ENCODE peak calls at places on chromosomes 13 and 19, in eight cellular contexts. One of them, this sample, is unnamed.

GRCh38 chr19:48393559-48394330 is at the start of gene GRIN2D:
- DNase-seq in Ammon's horn: no peak
- DNase-seq in lower leg skin: no peak
- DNase-seq in AG09309: no peak
- DNase-seq in memory B cell: no peak
- DNase-seq in smooth muscle cell of the brain vasculature: no peak
- DNase-seq in AG20443: no peak
- DNase-seq in germinal center: no peak
- DNase-seq in this sample: no peak

GRCh38 chr19:2613507-2614295 is 88.8 kb downstream of the GNG7 start:
- DNase-seq in AG20443: peak
- DNase-seq in smooth muscle cell of the brain vasculature: no peak
- DNase-seq in Ammon's horn: no peak
- DNase-seq in AG09309: no peak
- DNase-seq in lower leg skin: no peak
- DNase-seq in memory B cell: no peak
- DNase-seq in germinal center: peak
- DNase-seq in this sample: peak

GRCh38 chr13:44425815-44426078 is 52.1 kb downstream of the SERP2 start:
- DNase-seq in germinal center: no peak
- DNase-seq in memory B cell: no peak
- DNase-seq in lower leg skin: peak
- DNase-seq in AG20443: no peak
- DNase-seq in smooth muscle cell of the brain vasculature: no peak
- DNase-seq in Ammon's horn: no peak
- DNase-seq in AG09309: no peak
- DNase-seq in this sample: no peak

GRCh38 chr13:42548731-42549554 is 25.0 kb upstream of the TNFSF11 start:
- DNase-seq in germinal center: no peak
- DNase-seq in lower leg skin: peak
- DNase-seq in AG09309: no peak
- DNase-seq in AG20443: no peak
- DNase-seq in smooth muscle cell of the brain vasculature: peak
- DNase-seq in memory B cell: peak
- DNase-seq in Ammon's horn: peak
- DNase-seq in this sample: no peak

GRCh38 chr19:27779953-27780352 is 1433.0 kb downstream of the UQCRFS1 start:
- DNase-seq in Ammon's horn: no peak
- DNase-seq in AG09309: no peak
- DNase-seq in germinal center: peak
- DNase-seq in lower leg skin: no peak
- DNase-seq in smooth muscle cell of the brain vasculature: no peak
- DNase-seq in memory B cell: peak
- DNase-seq in AG20443: no peak
- DNase-seq in this sample: no peak

GRCh38 chr19:34851277-34851804 is 75.4 kb upstream of the ZNF30 start:
- DNase-seq in lower leg skin: no peak
- DNase-seq in smooth muscle cell of the brain vasculature: no peak
- DNase-seq in AG20443: no peak
- DNase-seq in memory B cell: no peak
- DNase-seq in Ammon's horn: no peak
- DNase-seq in germinal center: no peak
- DNase-seq in AG09309: no peak
- DNase-seq in this sample: no peak

GRCh38 chr13:18991054-18991453 is 190.6 kb downstream of the TUBA3C start:
- DNase-seq in AG20443: no peak
- DNase-seq in lower leg skin: no peak
- DNase-seq in smooth muscle cell of the brain vasculature: no peak
- DNase-seq in memory B cell: no peak
- DNase-seq in Ammon's horn: no peak
- DNase-seq in AG09309: no peak
- DNase-seq in germinal center: no peak
- DNase-seq in this sample: no peak

GRCh38 chr13:50928609-50929274 is 19.2 kb downstream of the RNASEH2B start:
- DNase-seq in germinal center: no peak
- DNase-seq in AG20443: no peak
- DNase-seq in lower leg skin: no peak
- DNase-seq in memory B cell: no peak
- DNase-seq in AG09309: no peak
- DNase-seq in smooth muscle cell of the brain vasculature: no peak
- DNase-seq in Ammon's horn: no peak
- DNase-seq in this sample: no peak

GRCh38 chr19:47035127-47035494 is 13.3 kb downstream of the TMEM160 start:
- DNase-seq in smooth muscle cell of the brain vasculature: no peak
- DNase-seq in lower leg skin: no peak
- DNase-seq in AG09309: no peak
- DNase-seq in Ammon's horn: no peak
- DNase-seq in AG20443: no peak
- DNase-seq in memory B cell: no peak
- DNase-seq in germinal center: peak
- DNase-seq in this sample: no peak

GRCh38 chr13:43908156-43909126 is 28.7 kb downstream of the LACC1 start:
- DNase-seq in memory B cell: peak
- DNase-seq in Ammon's horn: peak
- DNase-seq in AG09309: no peak
- DNase-seq in smooth muscle cell of the brain vasculature: no peak
- DNase-seq in AG20443: peak
- DNase-seq in germinal center: peak
- DNase-seq in lower leg skin: no peak
- DNase-seq in this sample: no peak

GRCh38 chr13:85582890-85583289 is 216.3 kb downstream of the SLITRK6 start:
- DNase-seq in AG20443: no peak
- DNase-seq in germinal center: no peak
- DNase-seq in lower leg skin: no peak
- DNase-seq in memory B cell: no peak
- DNase-seq in AG09309: no peak
- DNase-seq in Ammon's horn: no peak
- DNase-seq in smooth muscle cell of the brain vasculature: no peak
- DNase-seq in this sample: no peak

GRCh38 chr19:45505151-45505995 is 1.9 kb upstream of the VASP start:
- DNase-seq in AG09309: no peak
- DNase-seq in lower leg skin: no peak
- DNase-seq in smooth muscle cell of the brain vasculature: no peak
- DNase-seq in germinal center: no peak
- DNase-seq in memory B cell: no peak
- DNase-seq in Ammon's horn: no peak
- DNase-seq in AG20443: no peak
- DNase-seq in this sample: no peak

GRCh38 chr19:35710784-35711723 is 6.7 kb downstream of the ZBTB32 start:
- DNase-seq in germinal center: peak
- DNase-seq in AG09309: no peak
- DNase-seq in AG20443: no peak
- DNase-seq in smooth muscle cell of the brain vasculature: no peak
- DNase-seq in lower leg skin: no peak
- DNase-seq in Ammon's horn: no peak
- DNase-seq in memory B cell: peak
- DNase-seq in this sample: no peak

GRCh38 chr19:35268546-35269424 is at the start of gene USF2:
- DNase-seq in Ammon's horn: peak
- DNase-seq in smooth muscle cell of the brain vasculature: no peak
- DNase-seq in AG09309: no peak
- DNase-seq in lower leg skin: peak
- DNase-seq in AG20443: peak
- DNase-seq in germinal center: peak
- DNase-seq in memory B cell: peak
- DNase-seq in this sample: peak

This sample was measured in tibial artery.